ENCODE peak calls at places on chromosomes 4 and X, in six cellular contexts. Z is right lobe of liver, U is breast epithelium, S is stomach, K is erythroblast, Y is GM12891. Q is an unnamed sample.

GRCh38 chr4:164440196-164440595 is 313.7 kb upstream of the SMIM31 start:
- DNase-seq in K (peak; percentile 47), Z (no peak), Y (no peak), S (no peak), U (no peak), Q (no peak)

GRCh38 chr4:151302432-151302831 is 23.0 kb downstream of the SH3D19 start:
- DNase-seq in K (no peak), S (no peak), Z (no peak), U (no peak), Y (no peak), Q (no peak)

GRCh38 chr4:680931-681645 is 6.7 kb downstream of the MYL5 start:
- DNase-seq in S (peak; percentile 67), K (peak; percentile 74), U (no peak), Z (no peak), Y (no peak), Q (peak; percentile 96)

GRCh38 chr4:55549888-55550287 is 3.2 kb upstream of the CLOCK start:
- DNase-seq in K (no peak), U (no peak), S (no peak), Y (no peak), Z (no peak), Q (no peak)

GRCh38 chr4:1797861-1798529 is 4.9 kb downstream of the FGFR3 start:
- DNase-seq in S (no peak), Y (no peak), K (no peak), Z (no peak), U (no peak), Q (no peak)

GRCh38 chr4:168560184-168560834 is 63.5 kb downstream of the PALLD start:
- DNase-seq in Z (no peak), S (peak; percentile 37), Y (no peak), U (peak; percentile 29), K (no peak), Q (no peak)

GRCh38 chr4:15753786-15754185 is 24.3 kb upstream of the CD38 start:
- DNase-seq in Y (no peak), K (no peak), S (no peak), U (no peak), Z (peak; percentile 66), Q (no peak)

GRCh38 chr4:128229458-128229805 is 58.2 kb downstream of the PGRMC2 start:
- DNase-seq in Y (no peak), U (no peak), Z (no peak), S (no peak), K (no peak), Q (no peak)

GRCh38 chr4:76090241-76090691 is 15.8 kb downstream of the ART3 start:
- DNase-seq in S (no peak), U (peak; percentile 27), K (peak; percentile 84), Y (no peak), Z (no peak), Q (no peak)

GRCh38 chr4:52657630-52658501 is 1.2 kb downstream of the USP46 start:
- DNase-seq in Z (no peak), Y (no peak), K (peak; percentile 10), S (peak; percentile 28), U (no peak), Q (no peak)

GRCh38 chrX:154373340-154374306 is 811 bp downstream of the FLNA start:
- DNase-seq in U (peak; percentile 89), Y (no peak), S (peak; percentile 67), Z (peak; percentile 61), K (peak; percentile 48), Q (peak; percentile 58)
- TF ChIP-seq POLR2A in U (no peak), Y (no peak), S (no peak), Z (no peak), K (no peak), Q (no peak)

GRCh38 chr4:140756292-140757219 is at the start of gene TBC1D9:
- DNase-seq in K (peak; percentile 8), Z (peak; percentile 83), Y (peak; percentile 46), U (peak; percentile 94), S (peak; percentile 79), Q (peak; percentile 95)
- TF ChIP-seq POLR2A in K (no peak), Z (peak; percentile 73), Y (peak; percentile 35), U (peak; percentile 71), S (peak; percentile 39), Q (no peak)

DNA sequence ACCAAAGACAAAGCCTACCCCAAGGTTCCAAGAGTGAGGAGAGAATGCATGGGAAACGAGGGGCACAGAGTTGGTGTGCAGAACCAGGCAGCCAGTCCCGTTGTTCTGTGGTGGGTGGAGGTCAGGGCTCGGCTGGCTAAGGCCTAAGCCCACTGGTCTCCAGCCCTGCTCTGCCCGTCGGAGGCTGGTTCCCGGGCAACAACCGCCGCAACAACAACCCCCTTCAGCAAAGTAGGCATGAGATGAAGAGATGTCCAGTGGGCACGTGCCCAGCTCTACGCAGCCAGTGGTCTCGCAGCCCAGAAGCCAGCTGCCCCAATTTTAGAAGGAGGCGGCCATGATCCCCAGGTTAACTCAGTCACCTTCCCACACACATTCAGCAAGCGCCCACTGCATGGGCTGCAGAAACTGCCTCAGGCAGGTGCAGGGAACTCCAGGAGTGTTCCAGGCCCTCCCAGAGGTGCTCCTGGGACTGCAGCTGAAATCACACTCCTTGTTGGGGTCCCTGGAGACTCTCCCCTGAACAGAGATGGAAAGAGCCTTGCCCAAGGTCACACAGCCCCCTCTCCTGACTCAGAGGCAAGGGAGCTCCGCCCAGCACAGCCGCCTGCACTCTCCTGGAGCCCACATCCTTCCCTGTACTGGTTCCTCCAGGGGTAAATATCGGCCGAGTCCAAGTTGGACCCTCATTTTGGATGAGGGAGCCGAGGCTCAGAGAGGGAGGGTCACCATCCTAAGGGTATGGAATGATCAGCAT is 25.4 kb upstream of the HTRA3 start:
- DNase-seq in U (no peak), Z (no peak), S (no peak), K (no peak), Y (no peak), Q (no peak)
- TF ChIP-seq POLR2A in U (no peak), Z (no peak), S (no peak), K (no peak), Y (no peak), Q (no peak)

GRCh38 chrX:102155806-102156179 is at the start of gene BEX5:
- DNase-seq in S (peak; percentile 72), Y (no peak), Z (peak; percentile 51), U (peak; percentile 63), K (no peak), Q (peak; percentile 27)
- TF ChIP-seq POLR2A in S (no peak), Y (no peak), Z (no peak), U (no peak), K (no peak), Q (no peak)

GRCh38 chr4:71251266-71251665 is 87.6 kb upstream of the SLC4A4 start:
- DNase-seq in Z (no peak), S (no peak), Y (no peak), K (no peak), U (no peak), Q (no peak)
- TF ChIP-seq POLR2A in Z (no peak), S (no peak), Y (no peak), K (no peak), U (no peak), Q (no peak)

GRCh38 chr4:184388106-184388505 is 86.2 kb downstream of the IRF2 start:
- DNase-seq in S (no peak), Y (no peak), U (no peak), Z (peak; percentile 31), K (peak; percentile 43), Q (no peak)

GRCh38 chr4:184385705-184386141 is 88.6 kb downstream of the IRF2 start:
- DNase-seq in Z (peak; percentile 44), S (peak; percentile 85), U (peak; percentile 55), K (no peak), Y (no peak), Q (peak; percentile 47)

GRCh38 chr4:184384810-184385557 is 89.4 kb downstream of the IRF2 start:
- DNase-seq in K (no peak), Y (no peak), U (no peak), S (no peak), Z (peak; percentile 75), Q (no peak)

GRCh38 chr4:184387351-184387750 is 87.0 kb downstream of the IRF2 start:
- DNase-seq in U (no peak), S (no peak), K (no peak), Z (peak; percentile 19), Y (no peak), Q (no peak)

DNA sequence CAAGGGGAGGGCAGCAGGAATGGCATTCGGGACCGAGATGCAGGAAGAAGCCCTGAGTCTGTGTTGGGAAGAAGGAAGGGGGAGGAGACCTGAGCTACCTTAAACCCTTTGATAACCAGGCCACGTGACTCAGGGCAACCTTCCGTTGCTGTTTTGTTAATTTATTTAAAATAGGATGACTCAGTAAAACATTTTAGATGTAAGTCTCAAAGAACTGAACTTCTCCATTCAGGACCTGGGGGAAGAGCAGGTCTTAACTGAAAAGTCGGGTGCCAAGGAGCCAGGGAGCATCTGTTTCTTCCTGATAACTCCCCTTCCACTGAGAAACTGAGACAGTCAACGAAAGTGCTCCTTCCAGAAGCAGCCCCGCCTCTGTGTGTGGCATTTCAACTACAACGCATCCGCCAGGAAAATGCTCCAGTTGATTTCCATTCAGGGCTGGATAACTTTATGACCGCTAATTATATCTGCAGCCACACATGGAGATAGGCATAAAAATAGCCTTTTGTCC is 88.0 kb downstream of the IRF2 start:
- DNase-seq in U (no peak), S (peak; percentile 61), Y (no peak), Z (peak; percentile 40), K (peak; percentile 74), Q (no peak)
- TF ChIP-seq POLR2A in U (no peak), S (no peak), Y (no peak), Z (no peak), K (no peak), Q (no peak)

GRCh38 chrX:106611682-106612402 is at the start of gene RADX:
- DNase-seq in S (peak; percentile 83), K (peak; percentile 65), Y (peak; percentile 19), U (peak; percentile 52), Z (peak; percentile 81), Q (peak; percentile 73)
- TF ChIP-seq POLR2A in S (no peak), K (peak; percentile 63), Y (no peak), U (no peak), Z (peak; percentile 27), Q (no peak)

GRCh38 chrX:102768984-102769761 is 48.6 kb downstream of the GPRASP3 start:
- DNase-seq in U (peak; percentile 72), S (peak; percentile 85), K (peak; percentile 91), Z (peak; percentile 83), Y (peak; percentile 30), Q (peak; percentile 71)
- TF ChIP-seq POLR2A in U (no peak), S (no peak), K (peak; percentile 76), Z (peak; percentile 27), Y (peak; percentile 68), Q (no peak)

DNA sequence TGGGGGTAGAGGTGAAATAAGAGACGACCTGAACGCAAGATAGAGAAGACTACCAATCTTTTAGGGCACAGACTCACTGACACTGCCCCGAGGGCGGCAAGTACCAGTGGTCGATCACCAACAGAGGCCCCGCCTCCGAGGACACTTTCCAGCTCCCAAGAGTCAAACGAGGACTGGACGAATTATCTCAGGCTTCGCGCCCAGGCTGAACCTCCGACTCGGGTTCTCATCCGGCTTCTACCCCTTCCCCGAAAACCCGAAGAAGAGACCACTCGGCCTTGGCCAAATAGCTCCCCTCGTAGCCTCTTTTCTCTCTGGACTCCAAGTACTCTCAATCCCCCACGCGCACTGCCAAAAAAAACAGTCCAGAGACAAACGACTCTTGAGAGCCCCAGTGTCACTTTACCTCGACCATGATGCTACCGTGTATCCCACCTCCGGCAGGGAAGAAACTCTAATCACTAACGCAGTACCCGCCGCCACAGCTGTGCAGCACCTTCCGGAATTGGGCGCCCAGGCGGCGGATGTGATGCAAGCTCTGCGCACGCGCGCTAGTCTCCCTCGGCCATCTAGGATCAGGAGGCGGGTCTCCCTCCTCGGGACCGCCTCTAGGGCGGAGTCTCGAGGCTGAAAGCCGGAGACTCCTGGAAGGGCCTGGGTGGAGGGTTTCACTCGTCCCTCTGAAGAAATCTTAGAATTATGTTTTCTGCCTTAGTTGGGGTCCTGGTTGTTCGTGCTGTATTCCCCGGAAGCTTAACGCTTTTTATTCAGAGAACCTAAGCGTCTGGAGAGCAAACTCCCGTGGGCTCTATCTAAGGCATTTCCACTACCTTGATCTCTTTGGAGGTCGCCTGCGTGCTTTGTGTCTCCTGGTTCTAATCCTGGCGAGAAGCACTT is at the start of gene PLRG1:
- DNase-seq in U (peak; percentile 93), Y (peak; percentile 61), Z (peak; percentile 97), S (peak; percentile 98), K (peak; percentile 96), Q (peak; percentile 94)
- TF ChIP-seq POLR2A in U (peak; percentile 66), Y (peak; percentile 86), Z (peak; percentile 72), S (peak; percentile 55), K (peak; percentile 91), Q (no peak)

Q was measured in lower leg skin.